ENCODE peak calls at places on chromosomes 6 and 20, in six cellular contexts. T is ureter, S is left ventricle myocardium inferior, G is Kasumi-1, J is kidney, V is EL. M is an unnamed sample.

GRCh38 chr6:138555294-138555988 is 56.1 kb upstream of the NHSL1 start:
- DNase-seq in T (no peak), S (no peak), G (no peak), J (no peak), V (peak; percentile 49), M (no peak)

GRCh38 chr6:66663127-66663526 is 956.1 kb upstream of the EYS start:
- DNase-seq in T (no peak), S (no peak), G (no peak), J (no peak), V (no peak), M (no peak)

GRCh38 chr6:41427642-41428401 is 92.4 kb downstream of the NCR2 start:
- DNase-seq in T (peak; percentile 53), S (peak; percentile 43), G (no peak), J (peak; percentile 90), V (peak; percentile 41), M (peak; percentile 87)

GRCh38 chr20:48866936-48867335 is 39.1 kb upstream of the PREX1 start:
- DNase-seq in T (no peak), S (no peak), G (peak; percentile 56), J (no peak), V (no peak), M (no peak)

GRCh38 chr6:134436950-134437349 is 119.0 kb upstream of the SGK1 start:
- DNase-seq in T (no peak), S (no peak), G (no peak), J (no peak), V (peak; percentile 34), M (no peak)

GRCh38 chr6:6712979-6713514 is 124.5 kb downstream of the LY86 start:
- DNase-seq in T (no peak), S (no peak), G (peak; percentile 94), J (no peak), V (peak; percentile 17), M (peak; percentile 63)

GRCh38 chr6:3372912-3373554 is 83.8 kb downstream of the SLC22A23 start:
- DNase-seq in T (no peak), S (no peak), G (no peak), J (no peak), V (no peak), M (no peak)

GRCh38 chr6:146997062-146997461 is 207.2 kb upstream of the STXBP5 start:
- DNase-seq in T (no peak), S (no peak), G (no peak), J (no peak), V (peak; percentile 67), M (no peak)

GRCh38 chr6:133977983-133978895 is 25.2 kb downstream of the TBPL1 start:
- DNase-seq in T (no peak), S (no peak), G (no peak), J (no peak), V (peak; percentile 75), M (no peak)

GRCh38 chr20:17841751-17842191 is 126.8 kb downstream of the SNX5 start:
- DNase-seq in T (peak; percentile 70), S (peak; percentile 67), G (no peak), J (no peak), V (peak; percentile 57), M (peak; percentile 62)

GRCh38 chr20:10362674-10363073 is 71.3 kb downstream of the MKKS start:
- DNase-seq in T (no peak), S (no peak), G (no peak), J (no peak), V (no peak), M (no peak)

GRCh38 chr20:17559338-17559737 is 10.5 kb upstream of the DSTN start:
- DNase-seq in T (no peak), S (no peak), G (no peak), J (no peak), V (no peak), M (no peak)

GRCh38 chr6:52598123-52598823 is 21.4 kb upstream of the TRAM2 start:
- DNase-seq in T (peak; percentile 61), S (peak; percentile 36), G (peak; percentile 64), J (peak; percentile 80), V (peak; percentile 86), M (peak; percentile 71)

GRCh38 chr20:53847118-53847842 is 223.1 kb downstream of the BCAS1 start:
- DNase-seq in T (no peak), S (no peak), G (peak; percentile 84), J (no peak), V (no peak), M (no peak)

GRCh38 chr6:79522609-79523008 is 14.6 kb downstream of the LCA5 start:
- DNase-seq in T (no peak), S (no peak), G (no peak), J (no peak), V (no peak), M (no peak)

GRCh38 chr6:710601-711571 is 17.9 kb upstream of the EXOC2 start:
- DNase-seq in T (peak; percentile 61), S (peak; percentile 61), G (peak; percentile 24), J (peak; percentile 88), V (peak; percentile 62), M (peak; percentile 86)

GRCh38 chr20:23047001-23047737 is 2.3 kb downstream of the THBD start:
- DNase-seq in T (no peak), S (no peak), G (no peak), J (no peak), V (no peak), M (no peak)

GRCh38 chr6:170053966-170054661 is 236.8 kb downstream of the DLL1 start:
- DNase-seq in T (peak; percentile 26), S (no peak), G (no peak), J (peak; percentile 37), V (no peak), M (peak; percentile 46)

GRCh38 chr6:6366778-6367177 is 46.3 kb upstream of the F13A1 start:
- DNase-seq in T (no peak), S (no peak), G (no peak), J (no peak), V (no peak), M (no peak)

GRCh38 chr6:166952567-166953464 is 3.5 kb downstream of the RNASET2 start:
- DNase-seq in T (no peak), S (no peak), G (no peak), J (no peak), V (no peak), M (no peak)

GRCh38 chr6:19231878-19232519 is 605.2 kb upstream of the ID4 start:
- DNase-seq in T (no peak), S (no peak), G (no peak), J (no peak), V (no peak), M (peak; percentile 20)

GRCh38 chr20:16434087-16434664 is 139.1 kb downstream of the KIF16B start:
- DNase-seq in T (no peak), S (peak; percentile 35), G (peak; percentile 47), J (peak; percentile 78), V (peak; percentile 48), M (peak; percentile 85)

GRCh38 chr6:75201901-75202672 is 3.8 kb downstream of the COL12A1 start:
- DNase-seq in T (peak; percentile 49), S (peak; percentile 40), G (no peak), J (peak; percentile 78), V (no peak), M (peak; percentile 74)

GRCh38 chr6:169955796-169956493 is 204.5 kb downstream of the ERMARD start:
- DNase-seq in T (peak; percentile 37), S (no peak), G (no peak), J (peak; percentile 61), V (no peak), M (peak; percentile 45)

GRCh38 chr20:35339007-35339406 is 46.8 kb upstream of the FAM83C start:
- DNase-seq in T (no peak), S (no peak), G (no peak), J (no peak), V (peak; percentile 93), M (no peak)

GRCh38 chr6:139231206-139231605 is 60.6 kb downstream of the TXLNB start:
- DNase-seq in T (no peak), S (no peak), G (no peak), J (no peak), V (no peak), M (no peak)

GRCh38 chr6:95576218-95576617 is 1.1 kb upstream of the MANEA start:
- DNase-seq in T (no peak), S (no peak), G (no peak), J (no peak), V (no peak), M (no peak)

GRCh38 chr20:62366370-62367135 is 559 bp downstream of the LAMA5 start:
- DNase-seq in T (no peak), S (peak; percentile 47), G (no peak), J (peak; percentile 90), V (no peak), M (peak; percentile 82)

GRCh38 chr20:49024220-49024619 is 21.9 kb upstream of the CSE1L start:
- DNase-seq in T (no peak), S (no peak), G (no peak), J (no peak), V (no peak), M (no peak)

GRCh38 chr6:99471638-99472037 is 43.6 kb downstream of the USP45 start:
- DNase-seq in T (no peak), S (no peak), G (no peak), J (no peak), V (no peak), M (no peak)

GRCh38 chr6:142631517-142632385 is 313.2 kb downstream of the HIVEP2 start:
- DNase-seq in T (no peak), S (no peak), G (no peak), J (no peak), V (peak; percentile 30), M (no peak)

M was measured in aorta.